ENCODE peak calls at places on chromosomes 12 and 14, in six cellular contexts. G is H1, N is neuronal stem cell, R is H9, U is IMR-90, M is mesenchymal stem cell. E is an unnamed sample. For H3K79me1, the result is how much of the 10 kb centered on the place peaks cover.

GRCh38 chr14:95561001-95561412 is 26.2 kb downstream of the GLRX5 start:
- DNase-seq in U (peak), R (peak), G (peak), N (peak), M (peak), E (peak)

GRCh38 chr12:2064078-2064507 is 11.3 kb downstream of the CACNA1C start:
- DNase-seq in M (peak), N (no peak), U (peak), R (no peak), G (no peak), E (no peak)

GRCh38 chr14:104136472-104137296 is 1.7 kb upstream of the KIF26A start:
- DNase-seq in U (no peak), R (peak), M (no peak), G (peak), N (no peak), E (no peak)

GRCh38 chr12:27779416-27779815 is 617 bp upstream of the KLHL42 start:
- DNase-seq in G (no peak), U (no peak), M (peak), R (peak), N (no peak), E (peak)

GRCh38 chr14:92686763-92687427 is 61.5 kb downstream of the LGMN start:
- DNase-seq in N (peak), U (peak), M (peak), R (peak), G (peak), E (peak)

GRCh38 chr12:111389635-111390034 is 16.1 kb upstream of the SH2B3 start:
- DNase-seq in R (no peak), G (no peak), N (no peak), U (no peak), M (no peak), E (no peak)

GRCh38 chr12:6539276-6540134 is 5.2 kb downstream of the GAPDH start:
- DNase-seq in R (peak), M (peak), N (no peak), U (peak), G (no peak), E (peak)

GRCh38 chr14:60064491-60065072 is 27.1 kb upstream of the PCNX4 start:
- DNase-seq in G (no peak), U (peak), N (no peak), R (no peak), M (peak), E (peak)

GRCh38 chr14:71403673-71404072 is 496.4 kb downstream of the PCNX1 start:
- DNase-seq in R (no peak), M (peak), N (no peak), U (peak), G (no peak), E (peak)

GRCh38 chr12:113273053-113273725 is 51.9 kb downstream of the TPCN1 start:
- DNase-seq in U (peak), N (no peak), G (no peak), M (peak), R (no peak), E (peak)

GRCh38 chr12:28535216-28535615 is 345.0 kb downstream of the CCDC91 start:
- DNase-seq in N (no peak), M (peak), G (no peak), R (no peak), U (peak), E (peak)

GRCh38 chr12:114694436-114695304 is 10.7 kb upstream of the TBX3 start:
- DNase-seq in M (no peak), R (no peak), G (no peak), N (no peak), U (no peak), E (no peak)
- H3K79me1 ChIP-seq in M (under half), R (under half), G (under half), N (under half), U (under half), E (under half)

GRCh38 chr12:52230364-52231281 is 2.4 kb upstream of the KRT7 start:
- DNase-seq in N (no peak), G (no peak), U (peak), R (no peak), M (peak), E (peak)
- H3K79me1 ChIP-seq in N (under half), G (under half), U (under half), R (under half), M (under half), E (under half)

GRCh38 chr12:4001869-4002268 is 128.7 kb upstream of the PARP11 start:
- DNase-seq in N (no peak), G (no peak), U (no peak), M (no peak), R (no peak), E (no peak)
- H3K79me1 ChIP-seq in N (under half), G (under half), U (under half), M (under half), R (under half), E (under half)

DNA sequence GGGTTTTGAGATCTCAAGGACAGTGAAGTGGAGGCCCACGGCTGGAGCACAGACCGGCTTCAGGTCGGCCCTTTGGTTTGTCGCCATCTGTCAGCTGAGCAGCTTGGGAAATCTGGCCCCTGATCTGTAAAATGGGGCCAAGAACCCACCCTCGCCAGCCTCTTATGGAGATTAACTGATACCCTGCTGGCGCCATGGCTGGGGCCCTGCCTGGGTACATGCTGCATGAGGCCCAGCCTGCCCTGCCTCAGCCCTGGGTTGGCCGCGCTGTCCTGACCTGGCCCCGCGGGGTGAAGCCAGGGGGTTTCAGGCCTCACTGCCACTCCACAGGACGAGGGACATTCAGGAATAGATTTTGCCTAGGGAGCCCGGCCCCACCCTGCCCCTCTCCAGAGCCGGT is 33.9 kb upstream of the MEG3 start:
- DNase-seq in U (no peak), G (no peak), R (no peak), N (no peak), M (no peak), E (no peak)
- H3K79me1 ChIP-seq in U (under half), G (under half), R (under half), N (under half), M (under half), E (under half)

GRCh38 chr14:21234112-21234511 is 35.1 kb downstream of the HNRNPC start:
- DNase-seq in M (no peak), G (no peak), N (no peak), U (no peak), R (no peak), E (no peak)

GRCh38 chr14:21229821-21230220 is 39.4 kb downstream of the HNRNPC start:
- DNase-seq in R (no peak), M (no peak), G (no peak), U (no peak), N (no peak), E (no peak)

GRCh38 chr14:21227981-21228380 is 41.3 kb downstream of the HNRNPC start:
- DNase-seq in M (no peak), U (no peak), G (no peak), N (no peak), R (no peak), E (no peak)

GRCh38 chr14:21233457-21234076 is 35.7 kb downstream of the HNRNPC start:
- DNase-seq in M (peak), G (no peak), R (no peak), U (no peak), N (no peak), E (peak)

DNA sequence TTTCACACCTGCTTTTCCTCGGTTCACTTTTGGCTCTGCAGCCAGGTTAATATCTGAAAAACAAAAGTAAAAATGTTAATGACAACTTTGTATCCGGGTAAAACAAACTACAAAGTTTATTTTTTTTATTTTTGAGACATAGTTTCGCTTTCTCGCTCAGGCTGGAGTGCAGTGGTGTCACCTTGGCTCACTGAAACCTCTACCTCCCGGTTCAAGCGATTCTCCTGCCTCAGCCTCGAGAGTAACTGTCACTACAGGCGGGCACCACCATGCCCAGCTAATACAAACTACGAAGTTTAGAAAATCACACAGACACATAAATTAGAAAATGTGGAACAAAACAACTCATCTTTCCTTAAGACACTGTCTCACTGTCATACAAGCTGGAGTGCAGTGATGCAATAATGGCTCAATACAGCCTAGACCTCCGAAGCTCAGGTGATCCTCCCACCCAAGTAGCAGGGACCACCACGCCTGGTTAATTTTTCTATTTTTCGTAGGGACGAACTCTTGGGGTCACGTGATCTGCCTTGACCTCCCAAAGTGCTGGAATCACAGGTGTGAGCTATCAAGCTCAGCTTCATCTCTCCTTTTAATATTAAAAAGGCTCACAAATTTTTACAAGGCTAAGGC is 38.1 kb downstream of the HNRNPC start:
- DNase-seq in G (no peak), R (no peak), M (no peak), U (no peak), N (no peak), E (no peak)
- H3K79me1 ChIP-seq in G (under half), R (under half), M (under half), U (under half), N (under half), E (under half)

GRCh38 chr12:52947738-52948423 is 1.0 kb upstream of the KRT18 start:
- DNase-seq in G (peak), U (no peak), M (no peak), N (no peak), R (peak), E (peak)
- H3K79me1 ChIP-seq in G (under half), U (under half), M (under half), N (under half), R (under half), E (under half)

DNA sequence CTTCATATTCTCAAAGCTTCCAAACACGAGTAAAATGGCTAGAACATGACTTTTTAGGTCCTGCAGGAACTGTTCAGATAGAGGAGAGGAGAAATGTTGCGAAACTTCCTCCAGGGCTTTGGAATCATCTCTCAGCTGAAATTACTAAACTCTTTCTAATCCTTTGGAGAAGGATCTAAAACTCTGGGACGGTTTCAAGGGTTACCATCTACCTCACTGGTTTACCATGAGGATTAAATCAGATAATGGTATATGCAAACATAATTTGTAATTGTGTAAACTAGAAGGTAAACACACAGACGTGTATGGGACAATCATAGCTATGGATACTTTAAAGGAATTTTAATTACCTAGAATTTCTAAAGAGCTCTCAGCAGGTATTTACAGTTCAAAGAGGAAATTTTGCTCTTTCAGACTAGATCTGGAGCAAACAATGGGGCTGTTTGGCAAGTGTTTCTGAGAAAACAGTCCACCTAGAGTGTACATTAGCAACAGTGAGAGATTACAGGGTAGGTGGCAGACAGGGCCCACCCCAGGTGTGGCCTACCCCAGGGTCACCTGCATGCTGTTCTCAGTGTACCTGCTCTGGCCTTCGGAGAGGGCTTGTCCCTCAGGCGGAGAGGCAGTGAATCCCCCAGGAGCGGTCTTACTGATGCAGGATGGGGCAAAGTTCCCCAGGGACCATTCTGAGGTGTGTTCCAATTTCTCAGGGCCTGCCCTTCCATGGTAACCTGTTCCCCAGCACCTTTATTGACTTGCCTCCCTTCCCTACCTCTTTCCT is 124.7 kb upstream of the MAX start:
- DNase-seq in M (peak), N (no peak), G (no peak), R (no peak), U (peak), E (peak)
- H3K79me1 ChIP-seq in M (under half), N (under half), G (under half), R (under half), U (under half), E (under half)